ENCODE peak calls at places on chromosomes 13 and 19, in eight cellular contexts. Q, E, T, Z, V, M, J and W are unnamed samples.
A peak's percentile ranks its signal among the peaks of the same experiment; 100 is the strongest.

GRCh38 chr13:31110617-31111016 is 51.1 kb downstream of the HSPH1 start:
- DNase-seq in Q (no peak), E (no peak), T (no peak), Z (no peak), V (no peak), M (no peak), J (no peak), W (no peak)

GRCh38 chr19:29375429-29376093 is 150.2 kb upstream of the VSTM2B start:
- DNase-seq in Q (no peak), E (no peak), T (no peak), Z (peak; percentile 3), V (peak; percentile 1), M (no peak), J (no peak), W (no peak)

GRCh38 chr19:28914173-28914572 is 298.8 kb downstream of the UQCRFS1 start:
- DNase-seq in Q (no peak), E (no peak), T (no peak), Z (no peak), V (no peak), M (no peak), J (no peak), W (peak; percentile 36)

GRCh38 chr19:5094768-5095567 is 126.1 kb downstream of the KDM4B start:
- DNase-seq in Q (no peak), E (no peak), T (no peak), Z (no peak), V (no peak), M (no peak), J (no peak), W (no peak)

GRCh38 chr19:13234518-13234917 is 84.3 kb downstream of the IER2 start:
- DNase-seq in Q (peak; percentile 57), E (peak; percentile 63), T (no peak), Z (peak; percentile 59), V (no peak), M (no peak), J (no peak), W (no peak)

GRCh38 chr13:77330009-77330471 is 3.1 kb upstream of the MYCBP2 start:
- DNase-seq in Q (no peak), E (no peak), T (no peak), Z (no peak), V (no peak), M (no peak), J (no peak), W (no peak)

GRCh38 chr19:58134244-58134643 is 16.3 kb downstream of the ZNF329 start:
- DNase-seq in Q (no peak), E (no peak), T (no peak), Z (no peak), V (no peak), M (no peak), J (no peak), W (no peak)

GRCh38 chr19:35247526-35248309 is 1.1 kb upstream of the LSR start:
- DNase-seq in Q (peak; percentile 61), E (peak; percentile 58), T (peak; percentile 90), Z (peak; percentile 90), V (peak; percentile 82), M (peak; percentile 91), J (no peak), W (no peak)

GRCh38 chr19:19459707-19460251 is 54.3 kb downstream of the GATAD2A start:
- DNase-seq in Q (peak; percentile 72), E (peak; percentile 67), T (peak; percentile 78), Z (peak; percentile 69), V (no peak), M (no peak), J (no peak), W (peak; percentile 88)

GRCh38 chr19:9306443-9306842 is 3.2 kb downstream of the ZNF699 start:
- DNase-seq in Q (no peak), E (no peak), T (no peak), Z (no peak), V (no peak), M (no peak), J (no peak), W (no peak)